ENCODE peak calls at places on chromosomes 3 and 15, in six cellular contexts. One of them, this sample, is unnamed.

GRCh38 chr3:161163297-161163696 is 57.8 kb upstream of the NMD3 start:
- DNase-seq in HCT116: peak
- DNase-seq in HepG2: peak
- DNase-seq in H1: no peak
- DNase-seq in GM12878: no peak
- DNase-seq in K562: peak
- DNase-seq in this sample: no peak

GRCh38 chr3:143693506-143693905 is 154.8 kb downstream of the SLC9A9 start:
- DNase-seq in H1: no peak
- DNase-seq in HCT116: no peak
- DNase-seq in K562: no peak
- DNase-seq in HepG2: no peak
- DNase-seq in GM12878: no peak
- DNase-seq in this sample: peak

GRCh38 chr15:76904461-76905012 is 603 bp downstream of the SCAPER start:
- DNase-seq in H1: no peak
- DNase-seq in K562: peak
- DNase-seq in HCT116: no peak
- DNase-seq in HepG2: peak
- DNase-seq in GM12878: no peak
- DNase-seq in this sample: peak

GRCh38 chr3:169811606-169812123 is 1.0 kb upstream of the LRRIQ4 start:
- DNase-seq in H1: no peak
- DNase-seq in HCT116: no peak
- DNase-seq in K562: no peak
- DNase-seq in HepG2: no peak
- DNase-seq in GM12878: no peak
- DNase-seq in this sample: no peak

GRCh38 chr3:8776406-8776805 is 7.0 kb upstream of the OXTR start:
- DNase-seq in GM12878: no peak
- DNase-seq in HepG2: peak
- DNase-seq in H1: peak
- DNase-seq in K562: no peak
- DNase-seq in HCT116: no peak
- DNase-seq in this sample: no peak

GRCh38 chr15:53962646-53963561 is 15.3 kb upstream of the UNC13C start:
- DNase-seq in GM12878: no peak
- DNase-seq in HepG2: peak
- DNase-seq in H1: peak
- DNase-seq in HCT116: no peak
- DNase-seq in K562: peak
- DNase-seq in this sample: no peak

GRCh38 chr3:55587476-55587875 is 100.4 kb upstream of the WNT5A start:
- DNase-seq in GM12878: no peak
- DNase-seq in HepG2: no peak
- DNase-seq in HCT116: no peak
- DNase-seq in H1: no peak
- DNase-seq in K562: no peak
- DNase-seq in this sample: no peak

GRCh38 chr3:183555541-183556081 is at the start of gene KLHL6:
- DNase-seq in H1: no peak
- DNase-seq in GM12878: peak
- DNase-seq in K562: peak
- DNase-seq in HepG2: no peak
- DNase-seq in HCT116: no peak
- DNase-seq in this sample: no peak

GRCh38 chr3:107985496-107985895 is 105.3 kb downstream of the CD47 start:
- DNase-seq in HCT116: no peak
- DNase-seq in HepG2: no peak
- DNase-seq in GM12878: peak
- DNase-seq in H1: no peak
- DNase-seq in K562: no peak
- DNase-seq in this sample: no peak

GRCh38 chr3:158711886-158712285 is 20.4 kb downstream of the RARRES1 start:
- DNase-seq in GM12878: no peak
- DNase-seq in K562: no peak
- DNase-seq in H1: no peak
- DNase-seq in HCT116: no peak
- DNase-seq in HepG2: no peak
- DNase-seq in this sample: no peak

GRCh38 chr3:4323246-4324027 is 20.3 kb downstream of the SETMAR start:
- DNase-seq in GM12878: no peak
- DNase-seq in HepG2: no peak
- DNase-seq in HCT116: no peak
- DNase-seq in H1: no peak
- DNase-seq in K562: peak
- DNase-seq in this sample: no peak

GRCh38 chr3:45034612-45035252 is 8.6 kb downstream of the CLEC3B start:
- DNase-seq in H1: no peak
- DNase-seq in K562: no peak
- DNase-seq in GM12878: no peak
- DNase-seq in HepG2: no peak
- DNase-seq in HCT116: no peak
- DNase-seq in this sample: no peak
- TF ChIP-seq JUND in H1: no peak
- TF ChIP-seq JUND in K562: no peak
- TF ChIP-seq JUND in GM12878: no peak
- TF ChIP-seq JUND in HepG2: no peak
- TF ChIP-seq JUND in HCT116: no peak
- TF ChIP-seq JUND in this sample: no peak

DNA sequence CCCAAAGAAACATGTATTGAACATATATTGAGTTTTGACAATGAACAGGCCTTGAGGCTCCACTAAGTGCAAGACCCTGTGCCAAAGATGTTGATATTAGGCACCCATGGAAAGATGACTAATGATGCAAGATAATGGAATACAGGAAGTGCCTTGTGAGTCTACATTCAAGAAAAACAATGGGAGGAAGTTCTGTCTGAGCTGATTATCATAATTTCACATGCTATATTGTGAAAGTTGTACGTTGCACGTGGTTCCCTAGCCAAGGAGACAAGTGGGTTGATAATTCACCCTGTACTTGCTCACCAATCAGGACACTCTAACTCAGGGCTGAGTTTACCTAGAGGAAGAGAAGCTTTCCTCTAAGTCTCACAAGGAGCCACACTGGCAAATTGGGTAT is 186.9 kb upstream of the STAC start:
- DNase-seq in H1: no peak
- DNase-seq in HepG2: no peak
- DNase-seq in K562: no peak
- DNase-seq in HCT116: no peak
- DNase-seq in GM12878: no peak
- DNase-seq in this sample: no peak
- TF ChIP-seq JUND in H1: no peak
- TF ChIP-seq JUND in HepG2: no peak
- TF ChIP-seq JUND in K562: no peak
- TF ChIP-seq JUND in HCT116: no peak
- TF ChIP-seq JUND in GM12878: no peak
- TF ChIP-seq JUND in this sample: no peak

GRCh38 chr3:69370156-69370944 is 15.5 kb downstream of the FRMD4B start:
- DNase-seq in HCT116: no peak
- DNase-seq in H1: no peak
- DNase-seq in GM12878: no peak
- DNase-seq in HepG2: no peak
- DNase-seq in K562: no peak
- DNase-seq in this sample: no peak

GRCh38 chr3:69367586-69367985 is 18.3 kb downstream of the FRMD4B start:
- DNase-seq in K562: no peak
- DNase-seq in H1: no peak
- DNase-seq in HCT116: no peak
- DNase-seq in HepG2: no peak
- DNase-seq in GM12878: no peak
- DNase-seq in this sample: no peak

GRCh38 chr3:69368129-69368741 is 17.7 kb downstream of the FRMD4B start:
- DNase-seq in GM12878: peak
- DNase-seq in H1: no peak
- DNase-seq in HCT116: no peak
- DNase-seq in K562: no peak
- DNase-seq in HepG2: no peak
- DNase-seq in this sample: no peak

GRCh38 chr3:69370945-69371301 is 15.0 kb downstream of the FRMD4B start:
- DNase-seq in HCT116: no peak
- DNase-seq in K562: no peak
- DNase-seq in GM12878: no peak
- DNase-seq in HepG2: no peak
- DNase-seq in H1: no peak
- DNase-seq in this sample: no peak
- TF ChIP-seq JUND in HCT116: no peak
- TF ChIP-seq JUND in K562: no peak
- TF ChIP-seq JUND in GM12878: no peak
- TF ChIP-seq JUND in HepG2: no peak
- TF ChIP-seq JUND in H1: no peak
- TF ChIP-seq JUND in this sample: no peak

DNA sequence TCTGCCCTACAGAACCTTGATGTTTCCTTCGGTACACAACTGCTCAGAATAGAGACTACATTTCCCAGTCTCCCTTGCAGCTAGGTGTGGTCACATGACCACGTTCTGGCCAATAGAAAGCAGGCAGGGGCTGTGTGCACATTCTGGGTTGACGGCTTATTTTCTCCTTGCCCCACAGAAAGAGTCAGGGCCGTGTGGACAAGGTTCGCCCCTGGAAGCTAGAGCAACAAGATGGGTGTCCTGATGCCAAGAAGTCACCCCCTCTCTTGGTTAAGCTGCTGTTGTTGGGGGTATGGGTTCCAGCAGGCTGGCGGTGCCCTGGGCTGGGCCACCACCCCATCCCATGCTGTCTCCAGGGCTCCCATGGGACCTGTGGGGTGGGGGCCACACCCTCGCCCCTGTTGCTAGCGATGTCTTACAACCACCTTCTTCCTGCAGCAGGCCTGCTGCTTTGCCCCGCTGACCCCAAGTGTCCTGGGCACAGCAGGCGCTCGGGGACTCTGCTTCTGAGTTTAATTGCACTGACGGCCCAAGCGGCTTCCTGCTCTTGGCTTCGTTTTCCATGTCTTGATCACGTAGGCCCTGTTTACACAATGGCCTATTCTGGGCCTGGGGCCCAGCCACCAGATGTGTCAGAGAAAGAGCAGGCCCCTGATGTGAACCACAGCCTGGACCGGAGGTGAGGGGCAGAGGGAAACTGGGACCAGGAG is 24.9 kb downstream of the ABTB1 start:
- DNase-seq in HCT116: peak
- DNase-seq in GM12878: peak
- DNase-seq in HepG2: peak
- DNase-seq in K562: peak
- DNase-seq in H1: peak
- DNase-seq in this sample: peak
- TF ChIP-seq JUND in HCT116: no peak
- TF ChIP-seq JUND in GM12878: no peak
- TF ChIP-seq JUND in HepG2: no peak
- TF ChIP-seq JUND in K562: no peak
- TF ChIP-seq JUND in H1: no peak
- TF ChIP-seq JUND in this sample: no peak

DNA sequence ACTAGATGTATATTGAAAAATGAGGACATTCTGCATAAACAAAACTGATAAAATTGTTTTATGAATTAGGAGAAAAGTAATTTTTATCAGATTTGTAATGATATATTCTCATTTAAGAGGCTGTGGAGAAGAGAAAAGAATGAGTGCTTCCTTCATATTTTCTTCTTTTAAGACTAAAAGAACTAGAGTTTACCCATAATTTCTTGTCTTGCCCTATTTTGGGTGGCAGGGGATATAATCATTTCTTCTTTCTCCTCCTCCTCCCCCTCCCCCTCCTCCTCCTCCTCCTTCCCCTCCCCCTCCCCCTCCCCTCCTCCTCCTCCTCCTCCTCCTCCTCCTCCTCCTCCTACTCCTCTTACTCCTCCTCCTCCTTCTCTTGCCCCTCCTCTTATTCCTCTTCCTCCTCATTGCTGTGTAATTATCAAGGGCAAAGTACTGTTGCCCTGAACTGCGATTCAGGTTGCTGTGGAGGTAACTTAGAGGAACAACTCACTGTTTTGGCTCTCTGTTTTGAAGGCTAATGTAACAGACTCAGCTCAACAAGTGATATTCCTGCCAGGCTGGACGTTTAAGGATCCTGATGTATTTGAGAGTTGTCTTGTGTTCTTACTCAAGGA is 555.4 kb downstream of the AGBL1 start:
- DNase-seq in K562: no peak
- DNase-seq in H1: no peak
- DNase-seq in HCT116: no peak
- DNase-seq in GM12878: no peak
- DNase-seq in HepG2: no peak
- DNase-seq in this sample: peak
- TF ChIP-seq JUND in K562: no peak
- TF ChIP-seq JUND in H1: no peak
- TF ChIP-seq JUND in HCT116: no peak
- TF ChIP-seq JUND in GM12878: no peak
- TF ChIP-seq JUND in HepG2: no peak
- TF ChIP-seq JUND in this sample: no peak

DNA sequence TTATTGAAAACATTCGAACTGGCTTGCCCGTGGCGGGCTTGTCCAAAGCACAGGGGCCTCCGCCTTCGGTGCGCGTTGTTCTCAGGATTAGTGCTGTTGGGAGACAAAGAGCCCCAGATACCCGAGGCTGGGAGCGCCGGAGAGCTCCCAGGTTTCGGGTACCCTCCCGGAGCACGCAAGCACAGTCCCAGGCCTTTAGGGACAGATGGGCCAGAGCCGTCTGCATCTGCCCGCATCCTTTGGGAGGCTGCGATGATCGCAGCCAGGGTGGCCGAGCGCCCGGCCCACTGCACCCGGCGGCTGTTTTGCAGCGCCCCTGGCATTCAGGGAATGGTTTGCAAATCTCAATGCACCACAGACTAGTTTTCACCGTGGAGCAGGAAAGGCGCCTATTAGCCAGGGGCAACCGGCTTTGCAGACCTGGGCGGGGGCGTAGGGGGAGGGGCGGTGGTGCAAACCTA is 5.0 kb upstream of the FEZF2 start:
- DNase-seq in K562: no peak
- DNase-seq in HepG2: no peak
- DNase-seq in H1: peak
- DNase-seq in HCT116: no peak
- DNase-seq in GM12878: no peak
- DNase-seq in this sample: no peak
- TF ChIP-seq JUND in K562: no peak
- TF ChIP-seq JUND in HepG2: no peak
- TF ChIP-seq JUND in H1: no peak
- TF ChIP-seq JUND in HCT116: no peak
- TF ChIP-seq JUND in GM12878: no peak
- TF ChIP-seq JUND in this sample: no peak

GRCh38 chr3:51371943-51372557 is 13.0 kb upstream of the MANF start:
- DNase-seq in K562: peak
- DNase-seq in HCT116: peak
- DNase-seq in GM12878: no peak
- DNase-seq in HepG2: peak
- DNase-seq in H1: peak
- DNase-seq in this sample: peak
- TF ChIP-seq JUND in K562: no peak
- TF ChIP-seq JUND in HCT116: no peak
- TF ChIP-seq JUND in GM12878: no peak
- TF ChIP-seq JUND in HepG2: no peak
- TF ChIP-seq JUND in H1: no peak
- TF ChIP-seq JUND in this sample: no peak

This sample was measured in T47D.